ENCODE peak calls at places on chromosomes 3 and 15, in nine cellular contexts. U, T, S, G, F, C, A, J and Y are unnamed samples.
A peak's percentile ranks its signal among the peaks of the same experiment; 100 is the strongest.

GRCh38 chr3:149367021-149367840 is 10.2 kb downstream of the TM4SF1 start:
- DNase-seq in U (no peak), T (peak; percentile 55), S (no peak), G (no peak), F (no peak), C (no peak), A (no peak), J (peak; percentile 78), Y (no peak)

GRCh38 chr15:47742334-47742733 is 25.0 kb downstream of the SEMA6D start:
- DNase-seq in U (no peak), T (no peak), S (no peak), G (no peak), F (no peak), C (no peak), A (no peak), J (no peak), Y (no peak)

GRCh38 chr15:48418343-48418742 is 87.1 kb downstream of the DUT start:
- DNase-seq in U (no peak), T (no peak), S (no peak), G (no peak), F (no peak), C (no peak), A (no peak), J (no peak), Y (no peak)

GRCh38 chr3:65545429-65545828 is 493.3 kb downstream of the MAGI1 start:
- DNase-seq in U (no peak), T (no peak), S (no peak), G (no peak), F (no peak), C (no peak), A (no peak), J (peak; percentile 28), Y (no peak)

GRCh38 chr15:48385031-48385430 is 53.8 kb downstream of the DUT start:
- DNase-seq in U (no peak), T (no peak), S (no peak), G (no peak), F (no peak), C (no peak), A (no peak), J (no peak), Y (no peak)

GRCh38 chr3:194177156-194177555 is 41.2 kb downstream of the HES1 start:
- DNase-seq in U (no peak), T (no peak), S (no peak), G (no peak), F (no peak), C (no peak), A (no peak), J (no peak), Y (no peak)

GRCh38 chr15:63274427-63274826 is 3.0 kb upstream of the APH1B start:
- DNase-seq in U (no peak), T (no peak), S (no peak), G (no peak), F (no peak), C (no peak), A (peak; percentile 70), J (no peak), Y (no peak)

GRCh38 chr3:129836381-129837056 is 57.0 kb downstream of the TMCC1 start:
- DNase-seq in U (no peak), T (no peak), S (no peak), G (no peak), F (no peak), C (no peak), A (peak; percentile 79), J (no peak), Y (no peak)

GRCh38 chr3:64178419-64178818 is 46.8 kb downstream of the PRICKLE2 start:
- DNase-seq in U (no peak), T (no peak), S (no peak), G (no peak), F (no peak), C (no peak), A (no peak), J (no peak), Y (peak; percentile 78)

GRCh38 chr3:61927332-61927731 is 366.0 kb downstream of the PTPRG start:
- DNase-seq in U (no peak), T (peak; percentile 42), S (no peak), G (peak; percentile 79), F (no peak), C (no peak), A (peak; percentile 42), J (peak; percentile 94), Y (no peak)

GRCh38 chr3:13711911-13712650 is 163.2 kb downstream of the FBLN2 start:
- DNase-seq in U (no peak), T (no peak), S (no peak), G (no peak), F (no peak), C (no peak), A (peak; percentile 28), J (no peak), Y (no peak)

GRCh38 chr15:26503998-26504397 is 268.9 kb downstream of the GABRB3 start:
- DNase-seq in U (no peak), T (no peak), S (no peak), G (no peak), F (no peak), C (no peak), A (no peak), J (no peak), Y (no peak)

GRCh38 chr3:158696618-158697017 is 24.2 kb upstream of the LXN start:
- DNase-seq in U (no peak), T (no peak), S (no peak), G (no peak), F (no peak), C (no peak), A (no peak), J (peak; percentile 58), Y (peak; percentile 99)

GRCh38 chr3:89049119-89049518 is 58.3 kb upstream of the EPHA3 start:
- DNase-seq in U (no peak), T (no peak), S (no peak), G (no peak), F (no peak), C (no peak), A (peak; percentile 82), J (no peak), Y (no peak)

GRCh38 chr3:18758047-18758704 is 333.0 kb upstream of the SATB1 start:
- DNase-seq in U (no peak), T (peak; percentile 10), S (no peak), G (no peak), F (no peak), C (peak; percentile 37), A (peak; percentile 59), J (peak; percentile 32), Y (peak; percentile 96)

GRCh38 chr15:55197362-55197705 is 593 bp upstream of the RSL24D1 start:
- DNase-seq in U (no peak), T (no peak), S (no peak), G (no peak), F (no peak), C (no peak), A (no peak), J (no peak), Y (no peak)

GRCh38 chr3:113783463-113783862 is 36.6 kb downstream of the ATP6V1A start:
- DNase-seq in U (no peak), T (no peak), S (no peak), G (no peak), F (no peak), C (no peak), A (no peak), J (peak; percentile 91), Y (peak; percentile 21)

DNA sequence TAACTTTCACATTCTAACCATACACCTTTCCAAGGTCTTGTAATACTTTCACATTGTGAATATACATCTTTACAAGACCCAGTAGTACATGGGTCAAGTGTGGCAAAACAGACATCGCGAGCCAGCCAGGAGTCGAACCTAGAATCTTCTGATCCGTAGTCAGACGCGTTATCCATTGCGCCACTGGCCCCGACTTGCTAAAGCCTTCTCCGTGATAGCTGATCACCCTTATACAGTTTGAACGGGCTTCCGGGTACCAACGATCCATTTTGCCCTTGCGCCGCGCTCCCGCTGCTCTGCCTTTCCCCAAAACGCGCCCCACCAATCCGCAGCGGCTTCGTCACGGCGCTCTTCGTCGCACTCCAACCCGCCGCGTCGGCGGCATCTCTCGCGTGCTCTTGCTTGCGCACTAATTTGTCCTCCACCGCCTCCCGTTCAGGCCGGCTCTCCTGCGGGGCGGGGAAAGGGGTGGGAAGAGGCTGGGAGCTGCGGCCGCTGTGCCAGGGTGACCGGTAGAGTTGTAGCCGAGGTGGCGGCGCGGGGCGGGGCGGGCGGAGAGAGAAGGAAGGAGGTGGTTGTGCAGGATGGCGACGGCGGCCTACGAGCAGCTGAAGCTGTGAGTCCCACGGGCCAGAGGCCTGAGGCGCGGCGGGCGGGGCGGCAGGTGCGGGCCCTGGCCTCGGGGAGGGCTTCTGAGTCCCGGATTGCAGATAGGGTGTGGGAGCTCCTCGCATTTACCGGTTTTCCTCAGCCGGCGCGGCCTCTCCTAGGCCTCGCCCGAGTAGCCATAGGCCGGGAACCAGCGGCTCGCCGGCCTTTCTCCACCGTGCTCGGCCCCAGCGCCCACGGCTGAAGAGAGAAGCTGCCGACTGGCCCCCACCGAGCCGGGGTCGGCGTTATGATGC is at the start of gene SACM1L:
- DNase-seq in U (peak; percentile 89), T (peak; percentile 99), S (peak; percentile 98), G (peak; percentile 97), F (peak; percentile 96), C (peak; percentile 91), A (peak; percentile 99), J (peak; percentile 98), Y (peak; percentile 96)
- TF ChIP-seq CTCF in U (no peak), T (no peak), S (no peak), G (no peak), F (no peak), C (no peak), A (no peak), J (no peak), Y (no peak)

DNA sequence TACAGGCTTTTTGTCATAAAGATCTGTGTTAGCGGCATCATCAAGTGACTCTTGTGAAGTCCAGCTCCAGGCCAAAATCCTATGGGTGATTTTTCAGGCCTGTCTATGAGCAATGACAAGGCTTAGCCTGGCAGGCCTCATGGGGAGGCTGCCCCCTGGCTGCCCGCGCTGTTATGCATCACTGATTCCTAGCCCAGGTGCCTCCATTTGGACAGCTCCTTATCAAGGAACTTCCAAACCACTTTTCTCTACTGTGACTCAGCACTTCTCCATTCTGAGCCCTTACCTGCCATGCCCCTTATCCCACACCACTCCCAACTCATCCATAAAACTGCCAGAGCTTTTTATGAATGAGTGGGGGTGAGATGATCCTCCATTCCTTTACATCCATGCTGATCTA is 91.5 kb upstream of the C3orf80 start:
- DNase-seq in U (no peak), T (no peak), S (no peak), G (no peak), F (no peak), C (peak; percentile 61), A (peak; percentile 77), J (no peak), Y (no peak)
- TF ChIP-seq CTCF in U (no peak), T (no peak), S (no peak), G (no peak), F (no peak), C (peak; percentile 47), A (peak; percentile 71), J (no peak), Y (peak; percentile 31)

GRCh38 chr15:58438956-58439355 is 7.2 kb downstream of the LIPC start:
- DNase-seq in U (no peak), T (peak; percentile 47), S (peak; percentile 29), G (peak; percentile 15), F (peak; percentile 14), C (peak; percentile 47), A (peak; percentile 68), J (peak; percentile 42), Y (peak; percentile 67)
- TF ChIP-seq CTCF in U (peak; percentile 30), T (peak; percentile 8), S (peak; percentile 22), G (no peak), F (peak; percentile 50), C (peak; percentile 60), A (peak; percentile 70), J (no peak), Y (peak; percentile 41)

DNA sequence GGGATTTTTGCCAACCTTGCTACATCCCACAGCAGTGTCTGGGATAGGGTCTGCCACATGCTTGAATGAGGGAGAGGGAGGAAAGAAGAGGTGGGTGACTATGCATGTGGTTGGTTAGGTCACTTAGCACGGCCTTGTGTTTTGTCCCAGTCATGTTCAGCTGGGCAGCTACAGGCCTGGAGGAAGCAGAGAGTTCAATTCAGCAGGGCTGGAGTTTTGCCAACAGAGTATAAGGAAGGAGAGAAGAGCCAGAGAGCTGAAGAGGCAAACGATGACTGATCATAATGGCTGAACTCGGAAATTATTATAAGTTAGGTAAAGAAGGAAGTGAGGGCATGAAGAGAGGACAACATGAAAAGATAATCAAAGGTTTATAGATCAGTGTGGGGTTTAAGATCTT is 268.5 kb upstream of the NSMCE3 start:
- DNase-seq in U (no peak), T (peak; percentile 27), S (no peak), G (no peak), F (no peak), C (no peak), A (no peak), J (no peak), Y (peak; percentile 18)
- TF ChIP-seq CTCF in U (no peak), T (no peak), S (no peak), G (no peak), F (no peak), C (no peak), A (no peak), J (no peak), Y (no peak)